ENCODE peak calls at places on chromosomes 6 and 20, in seven cellular contexts. O is lower lobe of right lung, R is heart left ventricle, N is fibroblast of lung, Z is gastrocnemius medialis, S is psoas muscle, V is tibial artery. P is an unnamed sample.

GRCh38 chr20:4153251-4153650 is 137.9 kb upstream of the RNF24 start:
- DNase-seq in R (no peak), V (no peak), N (no peak), S (no peak), Z (no peak), O (peak; percentile 16), P (no peak)

GRCh38 chr6:150184850-150185480 is 42.1 kb downstream of the PPP1R14C start:
- DNase-seq in V (no peak), Z (no peak), S (no peak), O (no peak), N (no peak), R (no peak), P (no peak)

GRCh38 chr6:156461647-156462046 is 315.5 kb upstream of the ARID1B start:
- DNase-seq in N (no peak), Z (no peak), S (no peak), R (no peak), V (no peak), O (no peak), P (no peak)

GRCh38 chr6:15244605-15245360 is 1.1 kb upstream of the JARID2 start:
- DNase-seq in Z (peak; percentile 89), R (peak; percentile 90), N (peak; percentile 73), S (peak; percentile 87), O (peak; percentile 84), V (peak; percentile 89), P (peak; percentile 74)

GRCh38 chr20:2006452-2007381 is 12.9 kb upstream of the PDYN start:
- DNase-seq in O (no peak), V (no peak), N (peak; percentile 70), R (no peak), Z (no peak), S (no peak), P (no peak)

GRCh38 chr20:36998652-36999051 is 47.1 kb upstream of the SAMHD1 start:
- DNase-seq in R (no peak), V (no peak), N (no peak), Z (no peak), S (no peak), O (no peak), P (no peak)

GRCh38 chr6:107674995-107675738 is 148.9 kb downstream of the SCML4 start:
- DNase-seq in R (peak; percentile 87), V (peak; percentile 82), S (peak; percentile 81), Z (peak; percentile 74), O (peak; percentile 88), N (peak; percentile 77), P (peak; percentile 47)

GRCh38 chr6:157246771-157247484 is 76.4 kb downstream of the TMEM242 start:
- DNase-seq in O (no peak), S (no peak), N (no peak), Z (no peak), R (no peak), V (no peak), P (no peak)

GRCh38 chr20:4065405-4065841 is 50.1 kb upstream of the RNF24 start:
- DNase-seq in V (no peak), R (no peak), Z (no peak), N (peak; percentile 87), S (no peak), O (no peak), P (peak; percentile 29)

GRCh38 chr20:38870733-38871559 is 55.3 kb upstream of the FAM83D start:
- DNase-seq in R (peak; percentile 41), V (peak; percentile 48), Z (no peak), N (peak; percentile 6), O (no peak), S (no peak), P (no peak)

GRCh38 chr6:83884523-83884922 is 25.0 kb downstream of the CYB5R4 start:
- DNase-seq in S (no peak), R (no peak), Z (no peak), N (peak; percentile 45), O (no peak), V (no peak), P (no peak)

GRCh38 chr6:94323853-94324252 is 904.5 kb upstream of the EPHA7 start:
- DNase-seq in O (no peak), N (no peak), V (no peak), Z (no peak), S (no peak), R (no peak), P (no peak)

GRCh38 chr20:43667341-43668132 is 623 bp downstream of the MYBL2 start:
- DNase-seq in S (no peak), V (no peak), Z (no peak), O (no peak), R (no peak), N (peak; percentile 13), P (no peak)

DNA sequence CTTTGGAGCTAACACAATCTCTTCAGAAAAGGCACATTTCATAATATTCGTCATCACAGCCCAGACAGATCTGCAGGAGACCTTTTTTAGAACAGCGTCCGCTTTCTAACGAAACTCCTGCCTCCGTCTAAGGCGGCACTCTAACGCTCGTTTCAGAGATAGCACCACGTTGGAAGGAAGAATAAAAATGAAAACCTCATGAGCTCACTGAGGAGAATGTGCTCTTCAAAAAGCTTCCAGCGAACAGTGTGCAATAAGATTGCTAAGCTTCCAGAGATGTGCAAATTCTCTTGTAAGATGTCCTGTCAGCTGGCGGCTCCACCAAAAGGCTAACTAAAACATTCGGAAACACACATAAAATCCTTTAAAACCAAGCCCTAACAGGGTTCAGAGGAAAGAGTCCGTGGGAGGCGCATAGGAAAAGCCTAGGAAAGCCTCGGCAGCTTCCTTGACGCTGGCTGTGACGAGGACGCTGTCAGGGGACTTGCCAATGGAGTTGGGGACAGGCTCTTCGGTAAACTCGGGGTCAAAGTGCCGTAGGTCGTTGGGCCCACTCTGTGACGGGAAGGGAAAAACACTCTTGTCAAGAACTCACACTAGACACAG is 117.6 kb upstream of the SLC2A12 start:
- DNase-seq in R (no peak), Z (no peak), O (no peak), S (no peak), V (no peak), N (no peak), P (no peak)
- H3K4me3 ChIP-seq in R (peak overlapping the region; percentile 75), Z (peak overlapping the region; percentile 83), O (peak overlapping the region; percentile 67), S (peak overlapping the region; percentile 90), V (peak overlapping the region; percentile 30), N (no peak overlapping the region), P (peak overlapping the region; percentile 88)

GRCh38 chr6:16508959-16509358 is 252.3 kb downstream of the ATXN1 start:
- DNase-seq in V (no peak), R (no peak), O (no peak), Z (no peak), N (no peak), S (no peak), P (no peak)
- TF ChIP-seq CTCF in V (no peak), R (no peak), O (no peak), Z (no peak), N (no peak), S (no peak), P (no peak)

DNA sequence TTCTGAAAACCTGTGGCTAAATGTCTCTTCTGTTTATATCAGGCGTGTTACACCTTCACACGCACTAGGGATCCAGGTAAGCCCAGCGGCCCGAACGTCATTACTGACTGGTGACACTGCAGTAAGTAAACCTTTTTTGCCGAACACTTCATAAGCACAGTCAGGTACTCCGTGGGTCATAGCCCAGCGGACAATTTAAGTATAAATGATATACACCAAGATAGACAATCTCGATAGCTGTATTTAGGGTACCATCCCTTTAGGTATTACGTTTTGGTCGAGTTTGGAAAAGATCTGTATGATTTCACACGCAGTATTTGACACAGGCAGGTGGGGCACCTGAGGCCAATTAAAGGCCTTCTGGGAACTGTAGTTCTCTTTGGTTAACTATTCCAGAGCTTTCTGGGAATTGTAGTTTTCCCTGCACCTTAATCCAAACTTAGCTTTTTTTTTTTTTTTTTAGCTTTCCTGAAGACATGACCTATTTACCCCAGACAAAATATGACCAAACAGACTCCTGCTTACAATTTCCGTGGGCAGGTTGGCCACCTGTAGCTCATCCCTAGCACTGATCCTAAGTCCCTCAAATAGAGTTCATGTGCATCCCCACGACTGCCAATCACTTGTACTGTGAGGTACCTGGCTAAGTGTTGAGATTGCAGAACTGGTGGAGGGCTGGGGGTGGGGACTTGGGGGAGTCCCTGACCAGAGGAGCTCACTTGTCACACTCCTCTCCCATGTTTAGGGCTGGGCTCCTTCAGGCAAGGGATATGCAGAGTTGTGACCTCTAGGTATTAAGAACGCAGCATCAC is 908 bp upstream of the EHMT2 start:
- DNase-seq in R (no peak), Z (no peak), S (no peak), O (no peak), V (no peak), N (peak; percentile 47), P (no peak)
- H3K4me3 ChIP-seq in R (peak overlapping the region; percentile 95), Z (peak overlapping the region; percentile 85), S (peak overlapping the region; percentile 77), O (peak overlapping the region; percentile 97), V (peak overlapping the region; percentile 97), N (peak overlapping the region; percentile 87), P (peak overlapping the region; percentile 76)

DNA sequence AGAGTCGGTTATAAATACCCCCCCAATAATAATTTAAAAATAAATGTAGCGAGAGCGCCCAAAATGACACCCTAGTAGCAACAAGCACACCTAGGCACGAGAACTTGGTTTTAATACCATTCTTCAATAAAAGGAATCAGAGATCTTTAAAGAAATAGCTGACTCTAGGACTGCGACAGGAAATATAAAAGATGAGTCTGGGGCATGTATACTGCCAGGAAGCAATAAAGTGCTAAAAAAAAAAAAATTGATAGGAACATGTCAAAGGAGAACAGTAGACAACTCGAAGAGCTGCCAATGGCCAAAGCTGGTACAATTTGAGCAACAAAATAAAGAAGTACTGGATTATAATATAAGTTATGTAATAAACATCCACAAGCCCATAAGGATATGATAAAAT is 2.2 kb downstream of the PNISR start:
- DNase-seq in Z (no peak), N (no peak), V (no peak), R (no peak), O (no peak), S (no peak), P (no peak)
- TF ChIP-seq CTCF in Z (no peak), N (no peak), V (no peak), R (no peak), O (no peak), S (no peak), P (no peak)

DNA sequence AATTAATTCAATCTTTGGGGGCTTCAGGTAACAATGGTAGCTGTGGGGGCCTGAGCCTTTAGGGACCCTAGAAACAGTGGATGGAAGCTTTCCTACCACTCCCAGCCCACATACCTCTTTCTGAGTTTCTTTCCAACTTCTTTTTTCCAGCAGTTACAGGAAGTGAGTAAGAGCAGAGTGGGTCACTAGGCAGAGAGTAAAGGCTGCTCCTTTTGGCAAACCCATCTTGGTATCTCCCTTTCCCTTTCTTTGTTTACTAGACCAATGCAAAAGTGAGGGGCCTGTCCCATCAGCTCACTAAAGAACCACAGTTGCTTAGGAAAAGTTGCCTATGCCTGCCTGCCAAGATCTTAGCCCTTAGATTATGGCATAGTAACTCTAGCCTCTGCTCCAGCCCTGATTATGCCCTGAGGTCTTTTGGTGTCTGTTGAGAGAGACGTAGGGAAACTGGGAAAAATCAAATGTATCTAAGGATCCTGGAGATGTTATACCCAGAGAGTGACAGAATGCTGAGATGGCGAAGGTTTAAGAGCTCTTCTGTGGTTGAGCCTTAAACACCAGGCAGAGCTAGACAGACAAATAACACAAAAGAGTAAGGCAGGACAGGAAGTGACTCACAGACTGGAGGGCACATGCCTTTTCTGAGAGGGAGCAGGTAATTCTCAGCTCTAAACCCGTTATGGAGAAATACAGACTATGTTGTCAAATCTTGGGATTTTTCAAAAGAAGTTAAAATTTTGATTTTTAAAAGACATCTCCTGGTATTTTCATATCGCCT is 31.3 kb downstream of the TRMT6 start:
- DNase-seq in Z (no peak), V (no peak), R (no peak), O (no peak), N (peak; percentile 76), S (no peak), P (no peak)
- H3K4me3 ChIP-seq in Z (no peak overlapping the region), V (no peak overlapping the region), R (no peak overlapping the region), O (no peak overlapping the region), N (no peak overlapping the region), S (no peak overlapping the region), P (no peak overlapping the region)